ENCODE peak calls at places on chromosomes 7 and 10, in nine cellular contexts. A is stimulated activated CD4-positive, alpha-beta T cell treated with anti-CD3 and anti-CD28 coated beads, Interleukin-15, amount 100 ng/mL, for 24 hours; W is Daoy; Z is Right ventricle myocardium superior; H is omental fat pad; V is RCC 7860; E is AG09319; B is fibroblast of lung; J is T-helper 2 cell. Q is an unnamed sample.

GRCh38 chr7:128217972-128218652 is 23.0 kb upstream of the LEP start:
- DNase-seq in A (no peak), W (no peak), Z (no peak), H (no peak), V (no peak), E (no peak), B (peak), J (no peak), Q (no peak)

GRCh38 chr7:1857487-1858425 is 187.7 kb downstream of the ELFN1 start:
- DNase-seq in A (no peak), W (no peak), Z (peak), H (no peak), V (no peak), E (no peak), B (no peak), J (no peak), Q (peak)

GRCh38 chr7:105940111-105940510 is 23.0 kb upstream of the CDHR3 start:
- DNase-seq in A (no peak), W (no peak), Z (no peak), H (no peak), V (no peak), E (no peak), B (no peak), J (no peak), Q (no peak)

GRCh38 chr10:127997937-127998336 is 91.0 kb downstream of the PTPRE start:
- DNase-seq in A (no peak), W (no peak), Z (no peak), H (no peak), V (no peak), E (no peak), B (peak), J (no peak), Q (no peak)

GRCh38 chr10:89164920-89165319 is 42.2 kb downstream of the CH25H start:
- DNase-seq in A (no peak), W (no peak), Z (no peak), H (no peak), V (no peak), E (no peak), B (no peak), J (no peak), Q (no peak)

GRCh38 chr10:98425511-98426352 is 10.8 kb upstream of the PYROXD2 start:
- DNase-seq in A (peak), W (peak), Z (no peak), H (no peak), V (peak), E (no peak), B (no peak), J (no peak), Q (no peak)

GRCh38 chr7:50488379-50488778 is 38.2 kb upstream of the FIGNL1 start:
- DNase-seq in A (no peak), W (no peak), Z (no peak), H (no peak), V (no peak), E (no peak), B (no peak), J (no peak), Q (no peak)

GRCh38 chr10:22816298-22816653 is 101.9 kb upstream of the PIP4K2A start:
- DNase-seq in A (no peak), W (peak), Z (no peak), H (no peak), V (peak), E (no peak), B (peak), J (no peak), Q (no peak)

GRCh38 chr10:100780324-100780723 is 34.9 kb downstream of the PAX2 start:
- DNase-seq in A (no peak), W (no peak), Z (no peak), H (no peak), V (no peak), E (no peak), B (no peak), J (no peak), Q (no peak)

GRCh38 chr7:38463277-38464224 is 167.6 kb downstream of the AMPH start:
- DNase-seq in A (peak), W (peak), Z (peak), H (no peak), V (peak), E (no peak), B (peak), J (peak), Q (peak)

GRCh38 chr10:86200269-86200668 is 166.3 kb downstream of the GRID1 start:
- DNase-seq in A (no peak), W (no peak), Z (no peak), H (no peak), V (no peak), E (no peak), B (no peak), J (no peak), Q (no peak)

GRCh38 chr10:104122273-104123107 is 519 bp downstream of the SFR1 start:
- DNase-seq in A (peak), W (peak), Z (no peak), H (no peak), V (no peak), E (no peak), B (no peak), J (no peak), Q (no peak)

GRCh38 chr10:26544932-26545331 is 106.8 kb downstream of the APBB1IP start:
- DNase-seq in A (no peak), W (no peak), Z (no peak), H (no peak), V (no peak), E (no peak), B (no peak), J (no peak), Q (no peak)

GRCh38 chr7:151518105-151518780 is 1.5 kb downstream of the RHEB start:
- DNase-seq in A (peak), W (peak), Z (peak), H (no peak), V (peak), E (no peak), B (peak), J (no peak), Q (peak)

GRCh38 chr10:73867871-73868631 is 6.3 kb downstream of the CAMK2G start:
- DNase-seq in A (no peak), W (no peak), Z (no peak), H (no peak), V (no peak), E (no peak), B (no peak), J (no peak), Q (peak)

GRCh38 chr7:374706-375490 is 84.9 kb downstream of the FOXL3 start:
- DNase-seq in A (no peak), W (no peak), Z (peak), H (no peak), V (no peak), E (no peak), B (no peak), J (peak), Q (no peak)

GRCh38 chr7:132118641-132119040 is 457.6 kb downstream of the PLXNA4 start:
- DNase-seq in A (no peak), W (peak), Z (no peak), H (no peak), V (no peak), E (no peak), B (no peak), J (no peak), Q (no peak)

GRCh38 chr7:48052748-48053147 is 17.4 kb downstream of the C7orf57 start:
- DNase-seq in A (no peak), W (peak), Z (no peak), H (no peak), V (peak), E (no peak), B (peak), J (no peak), Q (no peak)

GRCh38 chr10:63003816-63004453 is 129.2 kb upstream of the NRBF2 start:
- DNase-seq in A (no peak), W (no peak), Z (no peak), H (no peak), V (no peak), E (no peak), B (no peak), J (no peak), Q (no peak)

GRCh38 chr7:27899601-27900000 is 159.6 kb downstream of the TAX1BP1 start:
- DNase-seq in A (peak), W (peak), Z (no peak), H (no peak), V (peak), E (no peak), B (no peak), J (no peak), Q (no peak)

GRCh38 chr10:70306168-70306705 is 22.4 kb upstream of the NPFFR1 start:
- DNase-seq in A (no peak), W (no peak), Z (no peak), H (no peak), V (no peak), E (no peak), B (no peak), J (no peak), Q (no peak)

GRCh38 chr7:27132214-27132613 is 1.7 kb upstream of the HOXA4 start:
- DNase-seq in A (no peak), W (no peak), Z (no peak), H (no peak), V (peak), E (no peak), B (no peak), J (no peak), Q (no peak)

GRCh38 chr7:35908305-35909223 is 107.7 kb downstream of the SEPTIN7 start:
- DNase-seq in A (no peak), W (no peak), Z (peak), H (no peak), V (no peak), E (no peak), B (no peak), J (no peak), Q (peak)

GRCh38 chr7:112459645-112460044 is 9.4 kb downstream of the IFRD1 start:
- DNase-seq in A (no peak), W (no peak), Z (no peak), H (no peak), V (no peak), E (no peak), B (no peak), J (no peak), Q (no peak)

GRCh38 chr7:34260282-34260681 is 354.9 kb downstream of the BMPER start:
- DNase-seq in A (no peak), W (peak), Z (no peak), H (no peak), V (peak), E (peak), B (peak), J (no peak), Q (no peak)

GRCh38 chr10:127979566-127979965 is 72.7 kb downstream of the PTPRE start:
- DNase-seq in A (no peak), W (no peak), Z (no peak), H (no peak), V (no peak), E (no peak), B (no peak), J (no peak), Q (no peak)

GRCh38 chr7:71495828-71496227 is 363.9 kb downstream of the GALNT17 start:
- DNase-seq in A (no peak), W (no peak), Z (no peak), H (no peak), V (no peak), E (no peak), B (no peak), J (no peak), Q (no peak)

GRCh38 chr7:81211617-81212016 is 292.8 kb upstream of the SEMA3C start:
- DNase-seq in A (no peak), W (peak), Z (no peak), H (no peak), V (no peak), E (no peak), B (peak), J (no peak), Q (no peak)

GRCh38 chr10:122490786-122491680 is 29.7 kb downstream of the HTRA1 start:
- DNase-seq in A (peak), W (peak), Z (no peak), H (no peak), V (no peak), E (no peak), B (peak), J (no peak), Q (no peak)

GRCh38 chr10:61195219-61195618 is 251.2 kb upstream of the RHOBTB1 start:
- DNase-seq in A (no peak), W (no peak), Z (no peak), H (no peak), V (no peak), E (no peak), B (no peak), J (no peak), Q (no peak)

GRCh38 chr7:127189885-127190284 is 62.9 kb downstream of the GRM8 start:
- DNase-seq in A (no peak), W (no peak), Z (no peak), H (no peak), V (no peak), E (no peak), B (no peak), J (no peak), Q (peak)

GRCh38 chr10:62038609-62039190 is 137.2 kb downstream of the ARID5B start:
- DNase-seq in A (peak), W (peak), Z (peak), H (no peak), V (peak), E (no peak), B (peak), J (peak), Q (peak)